ENCODE peak calls at places on chromosomes 13 and 19, in four cellular contexts. U, V, F and D are unnamed samples.

GRCh38 chr13:39530996-39531395 is 72.0 kb downstream of the LHFPL6 start:
- DNase-seq in F (no peak), U (no peak), V (no peak), D (no peak)

GRCh38 chr13:21970918-21971317 is 300.0 kb downstream of the FGF9 start:
- DNase-seq in F (no peak), U (no peak), V (no peak), D (no peak)

GRCh38 chr19:49635530-49636229 is 4.3 kb downstream of the RRAS start:
- DNase-seq in V (no peak), U (no peak), F (no peak), D (no peak)

GRCh38 chr13:19927117-19927734 is 31.3 kb upstream of the ZMYM2 start:
- DNase-seq in F (peak; percentile 22), U (peak; percentile 38), V (no peak), D (peak; percentile 55)

GRCh38 chr19:2243274-2244121 is 5.6 kb upstream of the AMH start:
- DNase-seq in F (no peak), V (no peak), U (no peak), D (no peak)

GRCh38 chr13:77919351-77920294 is 992 bp upstream of the EDNRB start:
- DNase-seq in U (no peak), F (peak; percentile 69), V (no peak), D (no peak)

GRCh38 chr19:5987077-5987818 is 9.3 kb upstream of the RANBP3 start:
- DNase-seq in F (peak; percentile 87), U (peak; percentile 61), V (peak; percentile 19), D (peak; percentile 81)

GRCh38 chr19:58128041-58128685 is 22.4 kb downstream of the ZNF329 start:
- DNase-seq in V (no peak), U (no peak), F (no peak), D (no peak)

GRCh38 chr13:22077764-22078163 is 406.9 kb downstream of the FGF9 start:
- DNase-seq in V (no peak), U (no peak), F (no peak), D (no peak)

GRCh38 chr13:64130600-64130999 is 2715.0 kb upstream of the PCDH20 start:
- DNase-seq in F (no peak), V (no peak), U (no peak), D (no peak)

GRCh38 chr13:43102304-43102703 is 78.9 kb downstream of the DNAJC15 start:
- DNase-seq in U (no peak), V (no peak), F (no peak), D (no peak)

GRCh38 chr13:70310720-70311119 is 202.5 kb upstream of the KLHL1 start:
- DNase-seq in V (no peak), U (peak; percentile 14), F (peak; percentile 46), D (peak; percentile 5)

GRCh38 chr19:3474015-3474414 is 6.3 kb downstream of the SMIM24 start:
- DNase-seq in F (no peak), V (no peak), U (no peak), D (no peak)

GRCh38 chr19:11528551-11529341 is at the start of gene ECSIT:
- DNase-seq in V (peak; percentile 90), U (peak; percentile 99), F (peak; percentile 97), D (peak; percentile 97)

GRCh38 chr13:100497394-100497793 is 91.2 kb downstream of the GGACT start:
- DNase-seq in F (no peak), V (no peak), U (no peak), D (no peak)

GRCh38 chr19:7975037-7975436 is 30.4 kb downstream of the ELAVL1 start:
- DNase-seq in F (no peak), U (no peak), V (no peak), D (no peak)

GRCh38 chr13:29294869-29295268 is 300.6 kb downstream of the SLC7A1 start:
- DNase-seq in V (no peak), F (no peak), U (no peak), D (no peak)

GRCh38 chr19:31937983-31938382 is 407.4 kb upstream of the ZNF507 start:
- DNase-seq in V (no peak), F (no peak), U (no peak), D (no peak)

GRCh38 chr19:58356236-58356970 is 3.1 kb upstream of the A1BG start:
- DNase-seq in F (no peak), U (peak; percentile 18), V (no peak), D (no peak)

GRCh38 chr13:106152047-106152446 is 383.4 kb downstream of the EFNB2 start:
- DNase-seq in U (peak; percentile 45), V (no peak), F (no peak), D (no peak)

GRCh38 chr19:30385666-30386065 is 13.5 kb downstream of the ZNF536 start:
- DNase-seq in F (no peak), V (no peak), U (no peak), D (no peak)

GRCh38 chr13:113145496-113145895 is 13.0 kb upstream of the PROZ start:
- DNase-seq in F (no peak), U (no peak), V (no peak), D (no peak)

GRCh38 chr19:47644743-47645499 is 36.0 kb downstream of the BICRA start:
- DNase-seq in U (no peak), V (no peak), F (no peak), D (no peak)

GRCh38 chr13:30581582-30581981 is 36.1 kb upstream of the USPL1 start:
- DNase-seq in V (no peak), F (peak; percentile 49), U (no peak), D (peak; percentile 18)

GRCh38 chr19:38543286-38543806 is 74.4 kb downstream of the MAP4K1 start:
- DNase-seq in U (no peak), V (no peak), F (no peak), D (no peak)

GRCh38 chr19:14775855-14776254 is 2.5 kb downstream of the ADGRE2 start:
- DNase-seq in F (no peak), V (no peak), U (no peak), D (no peak)

GRCh38 chr19:8158411-8159074 is 9.2 kb upstream of the FBN3 start:
- DNase-seq in V (peak; percentile 57), U (peak; percentile 76), F (peak; percentile 89), D (peak; percentile 67)

GRCh38 chr19:45403781-45404556 is 900 bp downstream of the PPP1R13L start:
- DNase-seq in F (peak; percentile 77), U (peak; percentile 60), V (no peak), D (peak; percentile 68)

GRCh38 chr13:97386832-97387486 is 47.0 kb upstream of the RAP2A start:
- DNase-seq in U (no peak), F (no peak), V (no peak), D (no peak)

GRCh38 chr13:104567114-104567513 is 1500.9 kb upstream of the SLC10A2 start:
- DNase-seq in F (no peak), U (no peak), V (no peak), D (no peak)

GRCh38 chr13:40572961-40573360 is 93.5 kb downstream of the FOXO1 start:
- DNase-seq in V (no peak), U (no peak), F (no peak), D (no peak)

GRCh38 chr13:114263590-114263989 is 17.8 kb upstream of the UPF3A start:
- DNase-seq in F (no peak), V (peak; percentile 9), U (no peak), D (no peak)

GRCh38 chr19:46497773-46498172 is 2.1 kb upstream of the PNMA8B start:
- DNase-seq in U (no peak), V (no peak), F (no peak), D (no peak)

GRCh38 chr19:4781851-4782250 is 9.7 kb upstream of the FEM1A start:
- DNase-seq in V (no peak), U (no peak), F (no peak), D (no peak)

GRCh38 chr19:22332924-22333323 is 46.7 kb downstream of the ZNF729 start:
- DNase-seq in U (peak; percentile 3), V (no peak), F (no peak), D (no peak)

GRCh38 chr13:76707360-76707759 is 178.8 kb downstream of the KCTD12 start:
- DNase-seq in U (no peak), F (no peak), V (no peak), D (no peak)

GRCh38 chr19:3323704-3324103 is 42.7 kb upstream of the NFIC start:
- DNase-seq in V (no peak), U (no peak), F (no peak), D (no peak)

GRCh38 chr13:108827637-108828036 is 198.2 kb downstream of the MYO16 start:
- DNase-seq in V (no peak), U (peak; percentile 42), F (no peak), D (no peak)

GRCh38 chr13:72180253-72180952 is 313.4 kb upstream of the DACH1 start:
- DNase-seq in F (peak; percentile 8), V (no peak), U (peak; percentile 75), D (peak; percentile 1)
- TF ChIP-seq CTCF in F (no peak), V (no peak), U (no peak), D (no peak)

GRCh38 chr13:46801831-46802230 is 4.9 kb upstream of the ESD start:
- DNase-seq in F (no peak), U (no peak), V (no peak), D (no peak)
- H3K27ac ChIP-seq in F (no peak overlapping the region), U (no peak overlapping the region), V (no peak overlapping the region), D (no peak overlapping the region)

DNA sequence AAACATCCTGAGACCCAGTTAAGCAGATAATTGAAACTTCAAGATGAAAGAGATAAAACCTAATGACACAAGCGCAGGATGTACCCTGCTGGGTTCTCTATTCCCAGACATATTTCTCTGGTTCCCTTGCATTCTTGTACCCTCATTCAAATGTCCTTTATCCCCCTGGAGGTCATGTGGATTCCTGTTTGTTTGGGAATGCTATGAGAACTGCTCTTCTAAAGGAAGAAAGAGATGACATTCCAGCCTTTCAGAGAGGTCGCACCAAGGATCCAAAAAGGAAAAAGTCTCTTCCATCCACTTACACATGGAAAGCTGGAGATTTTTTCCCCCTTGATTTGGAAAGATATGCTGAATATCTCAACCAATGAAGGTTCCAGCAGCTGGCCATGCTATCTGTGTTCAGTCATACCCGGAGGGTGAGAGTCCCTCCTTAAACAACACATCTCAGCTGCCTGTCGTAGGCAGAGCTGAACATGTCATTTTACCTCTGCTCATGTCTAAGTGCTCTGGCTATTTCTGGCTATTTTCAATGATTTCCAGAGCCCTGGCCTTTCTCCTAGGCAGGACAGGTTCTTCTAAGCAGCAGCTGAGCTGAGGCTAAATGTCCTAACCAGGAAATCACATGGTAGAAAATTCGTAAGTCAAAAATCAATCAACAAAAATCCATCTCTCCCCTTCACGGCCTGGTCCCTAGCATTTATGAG is 52.5 kb downstream of the C13orf42 start:
- DNase-seq in V (no peak), F (peak; percentile 80), U (no peak), D (no peak)
- TF ChIP-seq CTCF in V (no peak), F (no peak), U (no peak), D (no peak)

DNA sequence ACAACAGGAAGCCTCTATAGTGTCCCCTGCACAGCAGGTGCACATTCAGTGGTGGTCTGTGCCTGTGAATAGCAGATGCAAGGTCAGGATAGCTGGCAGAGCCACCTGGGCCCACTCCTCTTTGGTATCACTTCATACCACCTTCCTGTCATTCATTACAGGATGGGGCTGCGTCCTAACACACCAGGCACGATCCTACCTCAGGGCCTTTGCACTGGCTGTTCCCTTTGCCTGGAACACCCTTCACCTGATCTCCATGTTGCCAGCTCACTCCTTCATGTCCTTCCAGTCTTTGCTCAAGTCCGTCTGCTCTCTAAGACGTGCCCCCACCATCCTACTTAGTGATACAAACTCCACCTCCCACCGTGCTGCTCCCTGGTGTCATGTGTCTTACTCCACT is 4.6 kb upstream of the LPAR2 start:
- DNase-seq in U (no peak), F (no peak), V (no peak), D (no peak)
- H3K27ac ChIP-seq in U (no peak overlapping the region), F (no peak overlapping the region), V (no peak overlapping the region), D (no peak overlapping the region)

GRCh38 chr19:51688665-51689571 is 4.2 kb upstream of the SPACA6 start:
- DNase-seq in U (peak; percentile 94), V (no peak), F (peak; percentile 91), D (peak; percentile 75)
- TF ChIP-seq CTCF in U (no peak), V (no peak), F (no peak), D (no peak)